ENCODE peak calls at places on chromosomes 13 and 19, in seven cellular contexts. L, G, C, X, B, N and Y are unnamed samples. For H3K9me3, the result is how much of the 10 kb centered on the place peaks cover.

GRCh38 chr19:44278181-44278690 is 18.6 kb downstream of the ZNF233 start:
- DNase-seq in G (no peak), C (no peak), X (no peak), N (no peak), B (no peak), L (no peak), Y (no peak)

GRCh38 chr19:8209111-8209964 is at the start of gene CERS4:
- DNase-seq in G (peak), X (peak), N (no peak), L (no peak), B (no peak), C (peak), Y (no peak)

GRCh38 chr13:78636493-78636892 is 22.5 kb downstream of the OBI1 start:
- DNase-seq in L (no peak), G (no peak), X (no peak), B (no peak), C (peak), N (no peak), Y (no peak)

GRCh38 chr13:39663958-39664357 is 8.5 kb downstream of the COG6 start:
- DNase-seq in N (no peak), L (no peak), C (no peak), G (no peak), B (no peak), X (no peak), Y (no peak)

GRCh38 chr13:44142911-44143665 is 230.5 kb upstream of the SERP2 start:
- DNase-seq in C (peak), B (peak), G (no peak), X (no peak), L (peak), N (no peak), Y (no peak)

GRCh38 chr13:28470286-28470685 is 24.6 kb downstream of the FLT1 start:
- DNase-seq in L (no peak), X (no peak), G (no peak), N (no peak), C (peak), B (no peak), Y (no peak)

GRCh38 chr19:9877775-9878510 is 42.8 kb downstream of the PIN1 start:
- DNase-seq in X (no peak), G (no peak), B (no peak), L (peak), C (no peak), N (no peak), Y (no peak)

GRCh38 chr13:36531746-36532486 is 99.6 kb downstream of the CCNA1 start:
- DNase-seq in N (no peak), L (no peak), B (peak), G (no peak), C (no peak), X (no peak), Y (peak)

GRCh38 chr13:73482556-73482955 is 423.8 kb downstream of the KLF5 start:
- DNase-seq in B (no peak), X (no peak), N (no peak), G (no peak), L (no peak), C (no peak), Y (no peak)

GRCh38 chr13:109468123-109468522 is 318.3 kb downstream of the IRS2 start:
- DNase-seq in L (no peak), C (no peak), G (no peak), X (no peak), B (no peak), N (no peak), Y (no peak)

DNA sequence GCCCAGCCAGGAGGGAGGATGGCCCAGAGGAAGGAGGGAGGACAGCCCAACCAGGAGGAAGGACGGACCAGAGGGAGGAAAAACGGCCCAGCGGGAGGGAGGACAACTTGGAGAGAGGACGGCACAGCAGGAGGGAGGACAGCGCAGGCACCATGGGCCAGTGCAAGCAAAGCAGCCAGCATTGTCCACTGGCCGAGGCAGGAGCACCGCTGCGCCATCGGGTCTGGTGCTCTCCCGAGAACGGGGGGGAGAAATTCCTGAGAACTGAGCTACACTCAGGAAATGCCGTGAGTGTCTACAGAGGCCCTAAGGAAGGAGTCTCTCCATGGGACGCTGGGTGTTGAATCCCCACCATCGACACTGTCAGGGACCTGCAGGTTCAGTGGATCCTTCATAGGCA is 38.5 kb upstream of the SOX1 start:
- DNase-seq in L (no peak), X (no peak), G (no peak), C (no peak), B (no peak), N (no peak), Y (no peak)
- H3K9me3 ChIP-seq in L (under half), X (under half), G (under half), C (under half), B (under half), N (under half), Y (under half)

DNA sequence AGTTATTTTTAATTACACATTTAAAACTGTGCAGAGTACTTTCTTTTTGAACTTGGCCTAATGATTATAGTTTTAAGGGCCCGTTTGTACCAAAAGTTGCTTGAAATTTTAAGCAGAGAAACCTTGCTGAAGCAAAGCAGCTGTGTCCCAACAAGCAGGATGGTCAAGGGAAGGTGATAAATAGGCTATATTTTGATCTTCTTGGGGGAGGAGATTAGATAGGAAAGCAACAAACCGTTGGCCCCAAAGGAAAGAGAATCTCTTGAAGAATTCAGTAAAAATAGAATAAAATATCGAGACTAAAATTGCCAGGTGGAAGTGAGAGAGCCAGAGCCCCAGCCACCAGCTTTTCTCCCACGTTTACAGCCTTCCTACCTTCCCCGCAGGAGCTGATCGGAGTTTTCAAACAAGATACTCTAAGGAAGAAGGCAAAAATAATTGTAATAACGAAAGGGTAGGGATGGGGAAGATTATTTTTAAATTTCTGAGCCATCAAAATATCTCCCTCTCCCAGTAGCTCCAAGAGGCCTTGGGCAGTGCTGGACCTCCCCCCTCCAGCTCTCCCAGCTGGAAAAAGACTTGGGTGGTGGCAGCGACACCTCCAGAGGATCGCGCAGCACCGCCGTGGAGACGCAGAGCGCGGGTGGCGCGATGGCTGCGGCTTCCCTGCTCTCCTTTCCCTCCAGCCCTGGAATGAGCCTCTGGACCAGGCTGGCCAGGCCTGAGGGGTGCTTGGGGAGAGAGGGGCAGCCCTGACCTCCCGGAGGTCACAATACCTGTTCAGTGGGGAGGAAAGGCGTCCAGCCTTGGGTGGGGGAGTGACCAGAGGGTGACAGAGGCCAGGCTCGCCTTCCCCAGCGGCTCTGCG is 5.8 kb downstream of the ZIC2 start:
- DNase-seq in N (no peak), G (no peak), X (no peak), B (no peak), L (no peak), C (no peak), Y (no peak)
- TF ChIP-seq EZH2 in N (no peak), G (no peak), X (no peak), B (peak), L (no peak), C (no peak), Y (no peak)

DNA sequence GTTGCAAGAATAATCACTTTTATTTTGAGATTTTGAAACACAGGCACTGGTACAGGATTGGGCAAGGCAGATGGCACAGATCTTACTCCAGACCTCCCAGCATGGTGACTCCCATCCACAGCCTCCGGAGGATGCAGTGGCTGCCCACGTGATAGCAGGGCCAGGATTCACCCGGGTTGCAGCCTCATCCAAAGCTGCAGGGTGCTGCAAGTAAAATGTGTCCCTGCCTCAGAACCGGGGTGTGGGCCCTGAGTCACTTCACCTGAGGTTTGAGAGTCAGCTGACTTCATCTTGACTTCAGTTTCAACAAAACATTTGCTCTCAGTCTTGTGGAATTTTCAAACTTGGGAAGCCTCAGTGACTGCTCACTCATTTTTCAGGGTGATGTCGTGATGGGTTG is 201.9 kb downstream of the FGF9 start:
- DNase-seq in X (no peak), N (no peak), B (no peak), G (no peak), L (no peak), C (no peak), Y (no peak)
- TF ChIP-seq POLR2AphosphoS5 in X (no peak), N (no peak), B (no peak), G (no peak), L (no peak), C (no peak), Y (no peak)

GRCh38 chr19:45825917-45826893 is 11.1 kb upstream of the RSPH6A start:
- DNase-seq in G (no peak), L (no peak), B (no peak), C (no peak), X (no peak), N (no peak), Y (no peak)
- H3K9me3 ChIP-seq in G (under half), L (under half), B (under half), C (under half), X (under half), N (under half), Y (under half)

GRCh38 chr13:101144808-101145419 is 271.4 kb downstream of the NALCN start:
- DNase-seq in G (no peak), X (peak), B (peak), N (peak), L (peak), C (peak), Y (peak)

GRCh38 chr13:101146101-101146898 is 270.0 kb downstream of the NALCN start:
- DNase-seq in L (no peak), C (no peak), G (no peak), N (no peak), B (no peak), X (no peak), Y (no peak)

GRCh38 chr13:101140087-101140770 is 276.1 kb downstream of the NALCN start:
- DNase-seq in B (peak), C (no peak), N (no peak), X (no peak), L (no peak), G (no peak), Y (no peak)

GRCh38 chr13:101139076-101139475 is 277.2 kb downstream of the NALCN start:
- DNase-seq in X (no peak), C (no peak), N (no peak), L (no peak), B (no peak), G (no peak), Y (no peak)

DNA sequence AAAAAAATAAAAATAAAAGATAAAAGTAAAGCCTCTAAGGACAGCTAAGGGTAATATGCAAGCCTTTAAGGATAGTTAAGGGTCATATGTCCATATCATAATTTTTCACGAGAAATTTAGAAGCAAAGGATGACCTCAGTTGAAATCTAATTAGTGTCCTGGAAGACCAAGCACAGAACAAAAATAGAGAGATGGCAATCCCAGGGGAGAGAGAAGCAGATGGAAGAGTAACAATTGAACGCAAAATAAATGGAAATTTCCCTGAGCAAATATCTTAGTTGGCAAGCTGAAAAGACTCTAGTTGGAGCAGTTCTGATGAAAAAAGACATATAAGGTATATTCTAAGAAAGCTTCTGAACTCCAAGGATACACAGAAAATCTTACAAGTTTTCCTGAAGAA is 275.4 kb downstream of the NALCN start:
- DNase-seq in B (no peak), G (no peak), X (no peak), L (no peak), C (no peak), N (no peak), Y (no peak)
- TF ChIP-seq EZH2 in B (no peak), G (no peak), X (no peak), L (no peak), C (no peak), N (no peak), Y (no peak)

GRCh38 chr13:51921790-51922740 is 60.3 kb downstream of the CCDC70 start:
- DNase-seq in L (no peak), N (no peak), X (no peak), B (no peak), C (peak), G (no peak), Y (no peak)

GRCh38 chr13:51923983-51924539 is 62.3 kb downstream of the CCDC70 start:
- DNase-seq in B (no peak), C (peak), G (no peak), N (no peak), X (peak), L (peak), Y (no peak)

GRCh38 chr13:51920786-51921185 is 59.0 kb downstream of the CCDC70 start:
- DNase-seq in X (no peak), B (no peak), G (no peak), L (no peak), C (no peak), N (no peak), Y (no peak)

GRCh38 chr13:51924756-51925544 is 63.2 kb downstream of the CCDC70 start:
- DNase-seq in X (no peak), C (no peak), B (no peak), L (no peak), G (no peak), N (no peak), Y (no peak)

GRCh38 chr13:51922771-51923480 is 61.2 kb downstream of the CCDC70 start:
- DNase-seq in N (no peak), L (no peak), C (no peak), B (no peak), G (no peak), X (no peak), Y (no peak)
- TF ChIP-seq POLR2AphosphoS5 in N (no peak), L (no peak), C (no peak), B (no peak), G (no peak), X (no peak), Y (no peak)